ENCODE peak calls at places on chromosomes 5 and 9, in six cellular contexts. R is uterus; C is BJ; A is Peyer's patch; X is CD4-positive, alpha-beta T cell; B is transverse colon. L is an unnamed sample.

GRCh38 chr9:70419546-70420266 is 5.2 kb upstream of the KLF9 start:
- DNase-seq in R (peak; percentile 99), C (peak; percentile 80), A (peak; percentile 97), X (peak; percentile 88), B (peak; percentile 96), L (peak; percentile 88)

GRCh38 chr5:151006704-151007334 is 13.6 kb upstream of the GPX3 start:
- DNase-seq in R (no peak), C (no peak), A (no peak), X (no peak), B (no peak), L (no peak)

GRCh38 chr5:139638736-139639618 is 9.2 kb upstream of the CXXC5 start:
- DNase-seq in R (no peak), C (no peak), A (peak; percentile 37), X (no peak), B (peak; percentile 17), L (no peak)

GRCh38 chr5:10493884-10494283 is 52.2 kb downstream of the ROPN1L start:
- DNase-seq in R (no peak), C (no peak), A (no peak), X (no peak), B (no peak), L (no peak)

GRCh38 chr5:75239681-75240080 is 3.0 kb upstream of the ANKRD31 start:
- DNase-seq in R (no peak), C (no peak), A (no peak), X (no peak), B (no peak), L (no peak)

GRCh38 chr9:8823131-8823895 is 1023.7 kb upstream of the DMAC1 start:
- DNase-seq in R (no peak), C (no peak), A (no peak), X (no peak), B (no peak), L (no peak)

GRCh38 chr9:129778469-129778868 is 24.5 kb upstream of the TOR1B start:
- DNase-seq in R (no peak), C (no peak), A (no peak), X (no peak), B (no peak), L (no peak)

GRCh38 chr5:1745190-1745805 is 54.3 kb downstream of the MRPL36 start:
- DNase-seq in R (peak; percentile 5), C (no peak), A (peak; percentile 39), X (no peak), B (peak; percentile 2), L (no peak)

GRCh38 chr9:5052858-5053257 is 67.8 kb downstream of the JAK2 start:
- DNase-seq in R (no peak), C (no peak), A (no peak), X (no peak), B (no peak), L (no peak)

GRCh38 chr5:2188137-2188536 is 305.4 kb upstream of the IRX4 start:
- DNase-seq in R (no peak), C (no peak), A (no peak), X (no peak), B (no peak), L (no peak)

GRCh38 chr5:107861565-107861964 is 190.8 kb upstream of the EFNA5 start:
- DNase-seq in R (no peak), C (no peak), A (no peak), X (no peak), B (no peak), L (no peak)

GRCh38 chr5:176570044-176570443 is 20.9 kb downstream of the CDHR2 start:
- DNase-seq in R (no peak), C (no peak), A (no peak), X (no peak), B (no peak), L (no peak)
- TF ChIP-seq CTCF in R (no peak), C (no peak), A (no peak), X (no peak), B (no peak), L (no peak)

DNA sequence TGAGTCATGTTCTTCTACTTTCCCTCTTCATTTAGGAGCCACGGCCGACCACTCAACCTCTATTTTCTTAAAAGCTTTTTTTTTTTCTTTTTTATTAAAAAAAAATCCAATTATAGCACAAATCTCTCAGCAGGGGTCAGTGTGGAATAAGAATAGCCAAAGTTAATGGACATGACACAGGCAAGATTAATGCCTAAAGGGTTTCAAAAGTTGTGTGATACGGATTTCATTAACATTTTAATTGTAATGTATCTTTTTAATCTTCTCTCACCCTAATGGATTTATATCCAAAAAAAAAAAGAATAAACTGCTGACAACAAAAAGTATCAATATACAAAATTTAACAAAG is 5.4 kb downstream of the NACC2 start:
- DNase-seq in R (no peak), C (no peak), A (no peak), X (no peak), B (no peak), L (no peak)
- TF ChIP-seq CTCF in R (peak; percentile 42), C (peak; percentile 51), A (peak; percentile 27), X (peak; percentile 67), B (peak; percentile 15), L (no peak)

GRCh38 chr9:71910602-71911060 is 362 bp downstream of the ABHD17B start:
- DNase-seq in R (no peak), C (no peak), A (no peak), X (no peak), B (no peak), L (no peak)
- TF ChIP-seq CTCF in R (no peak), C (no peak), A (no peak), X (no peak), B (no peak), L (no peak)

GRCh38 chr5:32600057-32600622 is 14.8 kb downstream of the SUB1 start:
- DNase-seq in R (no peak), C (peak; percentile 65), A (no peak), X (no peak), B (no peak), L (no peak)

GRCh38 chr5:32601623-32602295 is 16.4 kb downstream of the SUB1 start:
- DNase-seq in R (no peak), C (no peak), A (no peak), X (no peak), B (no peak), L (no peak)

GRCh38 chr5:32605766-32606152 is 20.4 kb downstream of the SUB1 start:
- DNase-seq in R (no peak), C (no peak), A (no peak), X (no peak), B (no peak), L (no peak)

DNA sequence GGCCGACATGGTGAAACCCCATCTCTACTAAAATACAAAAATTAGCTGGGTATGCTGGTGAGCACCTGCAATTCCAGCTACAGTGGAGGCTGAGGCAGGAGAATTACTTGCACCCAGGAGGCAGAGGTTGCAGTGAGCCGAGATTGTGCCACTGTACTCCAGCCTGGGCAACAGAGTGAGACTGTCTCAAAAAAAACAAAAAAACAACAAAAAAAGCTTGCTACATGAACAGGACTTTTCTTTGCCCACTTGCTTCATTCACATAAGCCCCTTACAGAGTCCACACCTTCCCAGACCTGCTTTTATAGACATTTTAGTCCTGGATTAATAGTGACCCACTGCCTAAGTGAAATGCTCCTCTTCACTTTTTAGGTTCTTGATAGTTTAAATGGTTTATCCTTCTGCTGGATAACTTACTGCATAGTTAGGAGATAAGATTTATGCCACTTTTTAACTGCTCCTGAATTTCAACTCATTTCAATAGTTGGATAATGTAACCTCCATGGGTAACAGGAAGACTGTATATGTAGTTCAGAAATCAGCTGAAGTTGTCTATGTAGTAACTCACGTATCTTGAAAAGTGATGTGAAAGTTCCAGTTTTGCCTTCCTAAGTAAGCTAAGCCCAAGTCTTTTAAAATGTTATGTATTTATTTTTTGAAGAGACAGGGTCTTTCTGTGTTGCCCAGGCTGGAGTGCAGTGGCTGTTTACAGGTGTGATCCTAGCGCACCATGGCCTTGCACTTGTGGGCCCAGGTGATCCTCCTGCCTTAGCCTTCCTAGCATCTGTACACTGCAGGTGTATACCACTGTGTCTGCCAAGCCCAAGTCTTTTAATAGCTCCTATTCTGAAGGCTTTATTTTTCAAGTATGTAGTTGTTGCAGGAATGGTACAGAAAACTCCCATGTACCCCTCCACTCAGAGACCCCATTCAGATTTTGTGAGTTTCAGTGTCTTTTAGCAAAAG is 19.7 kb downstream of the SUB1 start:
- DNase-seq in R (no peak), C (no peak), A (no peak), X (no peak), B (no peak), L (no peak)
- TF ChIP-seq CTCF in R (no peak), C (no peak), A (no peak), X (no peak), B (no peak), L (no peak)

GRCh38 chr5:127564002-127564769 is 46.7 kb downstream of the PRRC1 start:
- DNase-seq in R (peak; percentile 30), C (no peak), A (no peak), X (peak; percentile 43), B (peak; percentile 36), L (no peak)
- TF ChIP-seq CTCF in R (peak; percentile 79), C (peak; percentile 71), A (peak; percentile 61), X (peak; percentile 83), B (peak; percentile 70), L (no peak)

GRCh38 chr5:172779968-172780350 is 9.0 kb upstream of the DUSP1 start:
- DNase-seq in R (no peak), C (no peak), A (no peak), X (no peak), B (peak; percentile 65), L (no peak)
- TF ChIP-seq CTCF in R (no peak), C (no peak), A (no peak), X (no peak), B (no peak), L (no peak)

DNA sequence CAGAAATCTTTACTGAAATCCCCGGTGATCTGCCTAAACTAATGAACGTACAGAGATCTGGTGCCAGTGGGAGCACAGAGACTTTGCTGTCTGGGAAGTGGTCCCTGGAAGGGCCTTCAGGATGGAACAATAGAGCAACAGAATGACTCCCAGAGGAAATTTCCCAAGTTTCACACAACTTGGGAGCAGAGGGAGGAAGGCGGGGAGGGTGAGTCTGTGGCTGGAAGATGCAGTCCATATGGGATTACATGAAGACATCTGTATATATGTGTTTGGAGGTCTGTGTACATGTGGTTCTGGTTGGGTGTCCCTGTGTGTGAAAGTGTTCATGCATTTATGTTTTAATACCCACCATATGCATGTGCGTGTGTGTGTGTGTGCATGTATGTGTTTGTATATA is 638.4 kb downstream of the CCDC171 start:
- DNase-seq in R (no peak), C (no peak), A (no peak), X (no peak), B (no peak), L (no peak)
- TF ChIP-seq CTCF in R (no peak), C (no peak), A (no peak), X (no peak), B (no peak), L (no peak)

DNA sequence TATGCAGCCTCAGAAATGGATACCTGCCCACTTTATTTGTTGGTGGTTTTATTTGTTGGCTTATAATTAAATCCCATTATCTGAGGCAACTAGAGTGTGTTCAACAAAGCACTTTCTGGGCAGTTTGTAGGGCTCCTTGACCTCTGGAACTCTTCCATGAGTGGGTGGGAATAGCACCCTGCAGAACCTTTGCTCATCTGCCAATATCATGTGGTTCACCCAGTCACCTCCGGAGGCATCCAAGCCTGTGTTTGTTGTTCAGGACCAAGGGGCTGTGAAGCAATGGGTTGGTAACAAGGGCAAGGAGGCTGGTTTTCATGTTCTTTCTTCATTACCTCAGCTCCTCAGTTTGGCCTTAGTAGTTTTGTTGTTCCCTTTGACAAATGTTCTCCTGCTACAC is 314.0 kb downstream of the NDUFS4 start:
- DNase-seq in R (no peak), C (no peak), A (no peak), X (no peak), B (no peak), L (no peak)
- TF ChIP-seq CTCF in R (no peak), C (peak; percentile 2), A (no peak), X (no peak), B (no peak), L (no peak)